ENCODE peak calls at places on chromosomes 12 and 14, in seven cellular contexts. One of them, this sample, is unnamed. For H3K36me3 and H3K9me3, the result is how much of the 10 kb centered on the place peaks cover.

GRCh38 chr14:77315115-77315944 is 5.4 kb downstream of the POMT2 start:
- DNase-seq in PC-3: no peak
- DNase-seq in upper lobe of right lung: no peak
- DNase-seq in kidney: no peak
- DNase-seq in IMR-90: no peak
- DNase-seq in tibial nerve: no peak
- DNase-seq in Karpas-422: no peak
- DNase-seq in this sample: no peak

GRCh38 chr12:67647547-67648305 is 819 bp upstream of the DYRK2 start:
- DNase-seq in PC-3: peak
- DNase-seq in upper lobe of right lung: peak
- DNase-seq in kidney: peak
- DNase-seq in IMR-90: peak
- DNase-seq in tibial nerve: peak
- DNase-seq in Karpas-422: peak
- DNase-seq in this sample: peak

GRCh38 chr12:56896082-56896481 is 38.1 kb downstream of the SDR9C7 start:
- DNase-seq in PC-3: no peak
- DNase-seq in upper lobe of right lung: no peak
- DNase-seq in kidney: no peak
- DNase-seq in IMR-90: no peak
- DNase-seq in tibial nerve: no peak
- DNase-seq in Karpas-422: no peak
- DNase-seq in this sample: no peak

GRCh38 chr12:109696485-109697269 is 16.9 kb upstream of the FAM222A start:
- DNase-seq in PC-3: peak
- DNase-seq in upper lobe of right lung: no peak
- DNase-seq in kidney: peak
- DNase-seq in IMR-90: peak
- DNase-seq in tibial nerve: no peak
- DNase-seq in Karpas-422: no peak
- DNase-seq in this sample: no peak

GRCh38 chr12:3750616-3751015 is 2.3 kb downstream of the CRACR2A start:
- DNase-seq in PC-3: no peak
- DNase-seq in upper lobe of right lung: no peak
- DNase-seq in kidney: no peak
- DNase-seq in IMR-90: no peak
- DNase-seq in tibial nerve: no peak
- DNase-seq in Karpas-422: peak
- DNase-seq in this sample: no peak

GRCh38 chr14:52061380-52061779 is 7.5 kb downstream of the NID2 start:
- DNase-seq in PC-3: no peak
- DNase-seq in upper lobe of right lung: no peak
- DNase-seq in kidney: no peak
- DNase-seq in IMR-90: no peak
- DNase-seq in tibial nerve: no peak
- DNase-seq in Karpas-422: no peak
- DNase-seq in this sample: no peak

GRCh38 chr12:104615048-104615561 is 158.4 kb downstream of the CHST11 start:
- DNase-seq in PC-3: no peak
- DNase-seq in upper lobe of right lung: no peak
- DNase-seq in kidney: no peak
- DNase-seq in IMR-90: no peak
- DNase-seq in tibial nerve: no peak
- DNase-seq in Karpas-422: no peak
- DNase-seq in this sample: no peak

GRCh38 chr14:96104469-96105057 is 65.4 kb downstream of the C14orf132 start:
- DNase-seq in PC-3: peak
- DNase-seq in upper lobe of right lung: peak
- DNase-seq in kidney: peak
- DNase-seq in IMR-90: peak
- DNase-seq in tibial nerve: peak
- DNase-seq in Karpas-422: peak
- DNase-seq in this sample: peak

GRCh38 chr12:117803013-117803412 is 165.8 kb downstream of the KSR2 start:
- DNase-seq in PC-3: no peak
- DNase-seq in upper lobe of right lung: no peak
- DNase-seq in kidney: no peak
- DNase-seq in IMR-90: no peak
- DNase-seq in tibial nerve: no peak
- DNase-seq in Karpas-422: no peak
- DNase-seq in this sample: no peak

GRCh38 chr12:6435941-6436715 is 8.6 kb upstream of the CD27 start:
- DNase-seq in PC-3: no peak
- DNase-seq in upper lobe of right lung: peak
- DNase-seq in kidney: peak
- DNase-seq in IMR-90: no peak
- DNase-seq in tibial nerve: no peak
- DNase-seq in Karpas-422: no peak
- DNase-seq in this sample: no peak

GRCh38 chr12:27583057-27583797 is 59.2 kb downstream of the PPFIBP1 start:
- DNase-seq in PC-3: no peak
- DNase-seq in upper lobe of right lung: no peak
- DNase-seq in kidney: no peak
- DNase-seq in IMR-90: peak
- DNase-seq in tibial nerve: no peak
- DNase-seq in Karpas-422: no peak
- DNase-seq in this sample: no peak

GRCh38 chr12:58008658-58009057 is 67.3 kb downstream of the ATP23 start:
- DNase-seq in PC-3: no peak
- DNase-seq in upper lobe of right lung: no peak
- DNase-seq in kidney: no peak
- DNase-seq in IMR-90: no peak
- DNase-seq in tibial nerve: no peak
- DNase-seq in Karpas-422: no peak
- DNase-seq in this sample: no peak

GRCh38 chr14:52692248-52692962 is 3.0 kb downstream of the ERO1A start:
- DNase-seq in PC-3: no peak
- DNase-seq in upper lobe of right lung: no peak
- DNase-seq in kidney: no peak
- DNase-seq in IMR-90: peak
- DNase-seq in tibial nerve: no peak
- DNase-seq in Karpas-422: no peak
- DNase-seq in this sample: no peak

GRCh38 chr12:52380271-52380694 is 5.2 kb downstream of the KRT84 start:
- DNase-seq in PC-3: peak
- DNase-seq in upper lobe of right lung: peak
- DNase-seq in kidney: no peak
- DNase-seq in IMR-90: no peak
- DNase-seq in tibial nerve: no peak
- DNase-seq in Karpas-422: peak
- DNase-seq in this sample: peak

GRCh38 chr12:105409286-105409685 is 78.8 kb downstream of the C12orf75 start:
- DNase-seq in PC-3: no peak
- DNase-seq in upper lobe of right lung: no peak
- DNase-seq in kidney: no peak
- DNase-seq in IMR-90: no peak
- DNase-seq in tibial nerve: no peak
- DNase-seq in Karpas-422: no peak
- DNase-seq in this sample: no peak

GRCh38 chr14:71130491-71131179 is 223.4 kb downstream of the PCNX1 start:
- DNase-seq in PC-3: peak
- DNase-seq in upper lobe of right lung: no peak
- DNase-seq in kidney: no peak
- DNase-seq in IMR-90: peak
- DNase-seq in tibial nerve: no peak
- DNase-seq in Karpas-422: no peak
- DNase-seq in this sample: no peak

GRCh38 chr14:74882103-74882920 is 596 bp downstream of the DLST start:
- DNase-seq in PC-3: peak
- DNase-seq in upper lobe of right lung: peak
- DNase-seq in kidney: no peak
- DNase-seq in IMR-90: peak
- DNase-seq in tibial nerve: no peak
- DNase-seq in Karpas-422: peak
- DNase-seq in this sample: no peak

GRCh38 chr12:56046027-56046780 is 4.5 kb downstream of the RPS26 start:
- DNase-seq in PC-3: no peak
- DNase-seq in upper lobe of right lung: no peak
- DNase-seq in kidney: no peak
- DNase-seq in IMR-90: no peak
- DNase-seq in tibial nerve: no peak
- DNase-seq in Karpas-422: peak
- DNase-seq in this sample: no peak

GRCh38 chr14:68787235-68787727 is 5.6 kb downstream of the ZFP36L1 start:
- DNase-seq in PC-3: no peak
- DNase-seq in upper lobe of right lung: no peak
- DNase-seq in kidney: no peak
- DNase-seq in IMR-90: no peak
- DNase-seq in tibial nerve: no peak
- DNase-seq in Karpas-422: no peak
- DNase-seq in this sample: no peak

GRCh38 chr14:68210729-68211299 is 391.2 kb downstream of the RAD51B start:
- DNase-seq in PC-3: peak
- DNase-seq in upper lobe of right lung: no peak
- DNase-seq in kidney: no peak
- DNase-seq in IMR-90: peak
- DNase-seq in tibial nerve: no peak
- DNase-seq in Karpas-422: no peak
- DNase-seq in this sample: no peak

GRCh38 chr12:66030217-66030781 is 100.3 kb downstream of the LLPH start:
- DNase-seq in PC-3: no peak
- DNase-seq in upper lobe of right lung: no peak
- DNase-seq in kidney: no peak
- DNase-seq in IMR-90: no peak
- DNase-seq in tibial nerve: no peak
- DNase-seq in Karpas-422: no peak
- DNase-seq in this sample: no peak

GRCh38 chr12:66024966-66025365 is 105.6 kb downstream of the LLPH start:
- DNase-seq in PC-3: peak
- DNase-seq in upper lobe of right lung: no peak
- DNase-seq in kidney: no peak
- DNase-seq in IMR-90: no peak
- DNase-seq in tibial nerve: no peak
- DNase-seq in Karpas-422: no peak
- DNase-seq in this sample: no peak

GRCh38 chr12:66032739-66033138 is 97.8 kb downstream of the LLPH start:
- DNase-seq in PC-3: no peak
- DNase-seq in upper lobe of right lung: no peak
- DNase-seq in kidney: no peak
- DNase-seq in IMR-90: no peak
- DNase-seq in tibial nerve: no peak
- DNase-seq in Karpas-422: no peak
- DNase-seq in this sample: no peak

GRCh38 chr12:66025477-66025876 is 105.1 kb downstream of the LLPH start:
- DNase-seq in PC-3: no peak
- DNase-seq in upper lobe of right lung: no peak
- DNase-seq in kidney: no peak
- DNase-seq in IMR-90: no peak
- DNase-seq in tibial nerve: no peak
- DNase-seq in Karpas-422: no peak
- DNase-seq in this sample: no peak

DNA sequence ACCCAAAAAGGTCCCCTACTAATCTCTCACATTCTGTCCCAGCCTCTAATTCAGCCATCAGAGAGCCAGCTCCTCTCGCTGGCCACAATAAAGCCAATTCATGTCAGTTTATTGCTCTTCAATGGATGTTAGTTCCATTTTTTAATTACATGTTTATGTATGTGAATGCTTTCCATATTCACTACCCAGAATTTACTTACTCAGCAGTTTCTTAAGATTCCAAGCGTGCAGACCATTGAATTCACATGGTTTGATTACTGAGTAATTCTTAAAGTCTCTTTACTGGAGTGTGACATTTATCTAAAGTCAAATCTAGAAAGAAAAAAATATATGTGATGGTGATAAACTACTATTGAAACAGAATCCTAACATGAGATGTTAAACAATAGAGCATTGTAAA is 102.2 kb downstream of the LLPH start:
- DNase-seq in PC-3: no peak
- DNase-seq in upper lobe of right lung: no peak
- DNase-seq in kidney: no peak
- DNase-seq in IMR-90: no peak
- DNase-seq in tibial nerve: no peak
- DNase-seq in Karpas-422: no peak
- DNase-seq in this sample: no peak
- H3K36me3 ChIP-seq in PC-3: under half
- H3K36me3 ChIP-seq in upper lobe of right lung: under half
- H3K36me3 ChIP-seq in kidney: under half
- H3K36me3 ChIP-seq in IMR-90: under half
- H3K36me3 ChIP-seq in tibial nerve: under half
- H3K36me3 ChIP-seq in Karpas-422: under half
- H3K36me3 ChIP-seq in this sample: under half

GRCh38 chr12:133220521-133220920 is 15.2 kb downstream of the ANHX start:
- DNase-seq in PC-3: no peak
- DNase-seq in upper lobe of right lung: peak
- DNase-seq in kidney: no peak
- DNase-seq in IMR-90: no peak
- DNase-seq in tibial nerve: no peak
- DNase-seq in Karpas-422: no peak
- DNase-seq in this sample: no peak
- H3K9me3 ChIP-seq in PC-3: under half
- H3K9me3 ChIP-seq in upper lobe of right lung: under half
- H3K9me3 ChIP-seq in kidney: under half
- H3K9me3 ChIP-seq in IMR-90: half or more
- H3K9me3 ChIP-seq in tibial nerve: under half
- H3K9me3 ChIP-seq in Karpas-422: under half
- H3K9me3 ChIP-seq in this sample: under half

DNA sequence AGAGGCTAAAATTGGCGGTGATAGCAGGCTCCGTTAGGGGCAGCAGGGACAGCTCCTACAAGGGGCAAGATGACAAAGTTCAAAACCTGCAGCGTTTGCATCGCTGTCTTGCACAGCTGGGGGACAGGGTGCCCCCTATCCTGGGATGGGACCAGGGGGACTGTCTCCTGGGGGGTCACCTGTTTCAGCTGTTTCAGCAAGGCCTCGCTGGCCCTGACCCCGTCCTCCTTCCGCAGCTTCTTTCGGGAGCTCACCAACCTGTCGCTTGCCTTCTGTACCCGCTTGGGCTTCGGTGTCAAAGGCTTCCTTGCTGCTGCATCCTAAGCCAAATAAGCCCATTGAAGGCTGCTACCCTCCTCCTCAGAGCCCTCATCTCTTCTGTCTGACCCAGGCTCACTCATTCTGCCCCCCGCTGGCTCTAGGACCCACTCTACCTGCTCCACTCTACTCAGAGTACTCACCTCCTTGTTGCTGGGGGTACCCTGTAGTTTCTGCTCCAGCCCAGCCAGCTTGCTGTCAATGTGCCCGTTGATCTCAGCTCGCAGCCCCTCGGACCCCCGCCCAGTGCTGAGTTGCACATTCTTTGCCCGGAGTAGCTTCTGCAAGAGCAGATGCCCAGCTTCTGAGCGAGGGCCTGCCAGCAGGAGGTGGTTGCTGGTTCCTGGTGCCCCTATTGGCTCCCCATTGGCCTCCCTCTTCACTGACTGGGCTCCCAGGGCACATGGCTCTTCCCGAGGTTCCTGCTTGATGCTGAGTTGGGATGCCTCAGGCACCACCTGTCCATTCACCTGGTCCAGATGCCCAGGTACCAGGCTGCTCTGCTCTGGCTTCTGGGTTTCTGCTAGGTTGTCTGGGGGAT is 12.4 kb upstream of the PRKAG1 start:
- DNase-seq in PC-3: no peak
- DNase-seq in upper lobe of right lung: no peak
- DNase-seq in kidney: peak
- DNase-seq in IMR-90: no peak
- DNase-seq in tibial nerve: no peak
- DNase-seq in Karpas-422: no peak
- DNase-seq in this sample: peak
- H3K36me3 ChIP-seq in PC-3: under half
- H3K36me3 ChIP-seq in upper lobe of right lung: half or more
- H3K36me3 ChIP-seq in kidney: under half
- H3K36me3 ChIP-seq in IMR-90: half or more
- H3K36me3 ChIP-seq in tibial nerve: half or more
- H3K36me3 ChIP-seq in Karpas-422: under half
- H3K36me3 ChIP-seq in this sample: under half

GRCh38 chr14:19743256-19743655 is at the start of gene OR4Q3:
- DNase-seq in PC-3: no peak
- DNase-seq in upper lobe of right lung: no peak
- DNase-seq in kidney: no peak
- DNase-seq in IMR-90: no peak
- DNase-seq in tibial nerve: no peak
- DNase-seq in Karpas-422: no peak
- DNase-seq in this sample: no peak
- H3K9me3 ChIP-seq in PC-3: under half
- H3K9me3 ChIP-seq in upper lobe of right lung: under half
- H3K9me3 ChIP-seq in kidney: under half
- H3K9me3 ChIP-seq in IMR-90: under half
- H3K9me3 ChIP-seq in tibial nerve: under half
- H3K9me3 ChIP-seq in Karpas-422: half or more
- H3K9me3 ChIP-seq in this sample: under half

This sample was measured in upper lobe of left lung.